ENCODE peak calls at places on chromosome 10, in seven cellular contexts. One of them, this sample, is unnamed.

GRCh38 chr10:114394531-114394930 is 9.8 kb downstream of the AFAP1L2 start:
- DNase-seq in HuH-7: no peak
- DNase-seq in type B pancreatic cell: no peak
- DNase-seq in GM20000: no peak
- DNase-seq in GOT3: no peak
- DNase-seq in NCI-H226: no peak
- DNase-seq in KBM-7: no peak
- DNase-seq in this sample: no peak

GRCh38 chr10:68792115-68792514 is 35.2 kb upstream of the STOX1 start:
- DNase-seq in GOT3: no peak
- DNase-seq in NCI-H226: no peak
- DNase-seq in GM20000: no peak
- DNase-seq in HuH-7: no peak
- DNase-seq in KBM-7: no peak
- DNase-seq in type B pancreatic cell: no peak
- DNase-seq in this sample: no peak

GRCh38 chr10:63474488-63474887 is 8.7 kb upstream of the JMJD1C start:
- DNase-seq in NCI-H226: no peak
- DNase-seq in HuH-7: no peak
- DNase-seq in GM20000: no peak
- DNase-seq in GOT3: no peak
- DNase-seq in type B pancreatic cell: no peak
- DNase-seq in KBM-7: no peak
- DNase-seq in this sample: no peak

GRCh38 chr10:34087095-34087418 is 728.0 kb downstream of the PARD3 start:
- DNase-seq in type B pancreatic cell: no peak
- DNase-seq in GOT3: no peak
- DNase-seq in NCI-H226: no peak
- DNase-seq in KBM-7: no peak
- DNase-seq in GM20000: no peak
- DNase-seq in HuH-7: no peak
- DNase-seq in this sample: no peak

GRCh38 chr10:87925570-87925969 is 62.1 kb downstream of the PTEN start:
- DNase-seq in HuH-7: no peak
- DNase-seq in KBM-7: no peak
- DNase-seq in NCI-H226: peak
- DNase-seq in GM20000: no peak
- DNase-seq in GOT3: no peak
- DNase-seq in type B pancreatic cell: no peak
- DNase-seq in this sample: no peak

GRCh38 chr10:123398756-123399155 is 244.6 kb downstream of the BUB3 start:
- DNase-seq in NCI-H226: no peak
- DNase-seq in GOT3: no peak
- DNase-seq in GM20000: no peak
- DNase-seq in KBM-7: no peak
- DNase-seq in type B pancreatic cell: no peak
- DNase-seq in HuH-7: no peak
- DNase-seq in this sample: no peak

GRCh38 chr10:67669978-67670377 is 26.0 kb downstream of the CTNNA3 start:
- DNase-seq in type B pancreatic cell: no peak
- DNase-seq in NCI-H226: no peak
- DNase-seq in GM20000: no peak
- DNase-seq in HuH-7: no peak
- DNase-seq in GOT3: no peak
- DNase-seq in KBM-7: no peak
- DNase-seq in this sample: no peak

GRCh38 chr10:13831711-13832110 is 244.9 kb downstream of the PRPF18 start:
- DNase-seq in type B pancreatic cell: no peak
- DNase-seq in GM20000: peak
- DNase-seq in GOT3: no peak
- DNase-seq in NCI-H226: no peak
- DNase-seq in KBM-7: peak
- DNase-seq in HuH-7: no peak
- DNase-seq in this sample: no peak

GRCh38 chr10:48670978-48671913 is 13.4 kb upstream of the WDFY4 start:
- DNase-seq in HuH-7: no peak
- DNase-seq in NCI-H226: no peak
- DNase-seq in GOT3: no peak
- DNase-seq in GM20000: peak
- DNase-seq in KBM-7: peak
- DNase-seq in type B pancreatic cell: no peak
- DNase-seq in this sample: no peak

GRCh38 chr10:120365872-120366271 is 91.2 kb upstream of the PLPP4 start:
- DNase-seq in KBM-7: no peak
- DNase-seq in GM20000: no peak
- DNase-seq in NCI-H226: peak
- DNase-seq in GOT3: no peak
- DNase-seq in HuH-7: no peak
- DNase-seq in type B pancreatic cell: no peak
- DNase-seq in this sample: no peak

GRCh38 chr10:131728829-131729228 is 172.0 kb upstream of the PPP2R2D start:
- DNase-seq in KBM-7: no peak
- DNase-seq in GM20000: no peak
- DNase-seq in HuH-7: no peak
- DNase-seq in NCI-H226: no peak
- DNase-seq in type B pancreatic cell: peak
- DNase-seq in GOT3: no peak
- DNase-seq in this sample: no peak

GRCh38 chr10:44306762-44307161 is 78.1 kb downstream of the CXCL12 start:
- DNase-seq in HuH-7: no peak
- DNase-seq in KBM-7: peak
- DNase-seq in NCI-H226: no peak
- DNase-seq in GM20000: no peak
- DNase-seq in type B pancreatic cell: no peak
- DNase-seq in GOT3: no peak
- DNase-seq in this sample: no peak

GRCh38 chr10:70762441-70763177 is 22.6 kb downstream of the TBATA start:
- DNase-seq in type B pancreatic cell: no peak
- DNase-seq in HuH-7: no peak
- DNase-seq in GOT3: no peak
- DNase-seq in KBM-7: peak
- DNase-seq in GM20000: no peak
- DNase-seq in NCI-H226: no peak
- DNase-seq in this sample: no peak

GRCh38 chr10:115171392-115171960 is 78.3 kb downstream of the ATRNL1 start:
- DNase-seq in GM20000: no peak
- DNase-seq in NCI-H226: no peak
- DNase-seq in GOT3: no peak
- DNase-seq in type B pancreatic cell: no peak
- DNase-seq in KBM-7: peak
- DNase-seq in HuH-7: no peak
- DNase-seq in this sample: no peak

GRCh38 chr10:129955591-129956284 is 8.3 kb downstream of the EBF3 start:
- DNase-seq in NCI-H226: no peak
- DNase-seq in GM20000: no peak
- DNase-seq in type B pancreatic cell: no peak
- DNase-seq in KBM-7: no peak
- DNase-seq in HuH-7: peak
- DNase-seq in GOT3: no peak
- DNase-seq in this sample: no peak

GRCh38 chr10:17665742-17666141 is 21.8 kb downstream of the STAM start:
- DNase-seq in GM20000: no peak
- DNase-seq in HuH-7: no peak
- DNase-seq in GOT3: no peak
- DNase-seq in type B pancreatic cell: no peak
- DNase-seq in NCI-H226: peak
- DNase-seq in KBM-7: no peak
- DNase-seq in this sample: no peak

GRCh38 chr10:26269754-26270153 is 53.2 kb downstream of the GAD2 start:
- DNase-seq in GOT3: no peak
- DNase-seq in KBM-7: peak
- DNase-seq in type B pancreatic cell: no peak
- DNase-seq in NCI-H226: peak
- DNase-seq in HuH-7: peak
- DNase-seq in GM20000: peak
- DNase-seq in this sample: no peak

GRCh38 chr10:62422068-62422590 is 48.0 kb downstream of the ZNF365 start:
- DNase-seq in HuH-7: no peak
- DNase-seq in NCI-H226: peak
- DNase-seq in GOT3: no peak
- DNase-seq in GM20000: no peak
- DNase-seq in type B pancreatic cell: no peak
- DNase-seq in KBM-7: no peak
- DNase-seq in this sample: no peak

GRCh38 chr10:88896336-88897018 is 16.4 kb downstream of the STAMBPL1 start:
- DNase-seq in KBM-7: no peak
- DNase-seq in NCI-H226: no peak
- DNase-seq in GOT3: no peak
- DNase-seq in HuH-7: peak
- DNase-seq in type B pancreatic cell: no peak
- DNase-seq in GM20000: no peak
- DNase-seq in this sample: no peak

GRCh38 chr10:69890065-69890831 is 88.5 kb downstream of the COL13A1 start:
- DNase-seq in KBM-7: no peak
- DNase-seq in GM20000: no peak
- DNase-seq in GOT3: no peak
- DNase-seq in HuH-7: no peak
- DNase-seq in NCI-H226: no peak
- DNase-seq in type B pancreatic cell: no peak
- DNase-seq in this sample: no peak

GRCh38 chr10:12041766-12042408 is 722 bp downstream of the UPF2 start:
- DNase-seq in GM20000: peak
- DNase-seq in type B pancreatic cell: no peak
- DNase-seq in KBM-7: peak
- DNase-seq in HuH-7: peak
- DNase-seq in NCI-H226: no peak
- DNase-seq in GOT3: no peak
- DNase-seq in this sample: no peak

GRCh38 chr10:88286030-88286429 is 297.1 kb downstream of the RNLS start:
- DNase-seq in GM20000: no peak
- DNase-seq in NCI-H226: no peak
- DNase-seq in type B pancreatic cell: no peak
- DNase-seq in GOT3: no peak
- DNase-seq in HuH-7: no peak
- DNase-seq in KBM-7: no peak
- DNase-seq in this sample: no peak

GRCh38 chr10:82192665-82193064 is 317.7 kb downstream of the NRG3 start:
- DNase-seq in GOT3: no peak
- DNase-seq in HuH-7: no peak
- DNase-seq in KBM-7: no peak
- DNase-seq in GM20000: no peak
- DNase-seq in type B pancreatic cell: no peak
- DNase-seq in NCI-H226: no peak
- DNase-seq in this sample: no peak

GRCh38 chr10:95242581-95243317 is 48.1 kb downstream of the PDLIM1 start:
- DNase-seq in GOT3: no peak
- DNase-seq in NCI-H226: peak
- DNase-seq in KBM-7: peak
- DNase-seq in HuH-7: peak
- DNase-seq in type B pancreatic cell: no peak
- DNase-seq in GM20000: no peak
- DNase-seq in this sample: no peak